ENCODE peak calls at places on chromosomes 4 and X, in five cellular contexts. E is IMR-90, K is neuronal stem cell, C is mesenchymal stem cell, P is H9. Z is an unnamed sample.

GRCh38 chrX:49192722-49193328 is 6.7 kb upstream of the PRICKLE3 start:
- DNase-seq in C (peak), K (no peak), P (peak), E (peak), Z (peak)

GRCh38 chr4:138158746-138159297 is 83.3 kb downstream of the SLC7A11 start:
- DNase-seq in C (peak), P (no peak), E (peak), K (no peak), Z (peak)

GRCh38 chrX:132491191-132491590 is 2.4 kb upstream of the MBNL3 start:
- DNase-seq in P (no peak), E (no peak), C (no peak), K (no peak), Z (peak)

GRCh38 chr4:138112389-138112788 is 129.8 kb downstream of the SLC7A11 start:
- DNase-seq in K (no peak), C (no peak), P (no peak), E (no peak), Z (peak)

GRCh38 chr4:70183168-70183939 is 12.2 kb upstream of the ODAM start:
- DNase-seq in K (peak), P (peak), C (peak), E (peak), Z (peak)

GRCh38 chr4:2794707-2795557 is 2.0 kb downstream of the SH3BP2 start:
- DNase-seq in P (no peak), E (peak), C (peak), K (no peak), Z (no peak)

GRCh38 chrX:23287191-23287764 is 47.4 kb upstream of the PTCHD1 start:
- DNase-seq in K (no peak), E (no peak), C (no peak), P (no peak), Z (no peak)

GRCh38 chr4:31045151-31045550 is 325.0 kb downstream of the PCDH7 start:
- DNase-seq in K (no peak), E (no peak), C (no peak), P (no peak), Z (no peak)

GRCh38 chr4:10093801-10094552 is 22.6 kb downstream of the WDR1 start:
- DNase-seq in C (peak), P (no peak), E (peak), K (no peak), Z (no peak)

GRCh38 chr4:54683616-54684346 is 26.0 kb downstream of the KIT start:
- DNase-seq in K (no peak), P (peak), E (no peak), C (peak), Z (peak)

GRCh38 chr4:52106701-52107100 is 55.6 kb downstream of the SPATA18 start:
- DNase-seq in C (no peak), E (no peak), K (no peak), P (no peak), Z (no peak)

GRCh38 chr4:128820631-128821119 is 11.2 kb downstream of the JADE1 start:
- DNase-seq in E (no peak), P (no peak), K (no peak), C (no peak), Z (no peak)

GRCh38 chrX:74493806-74494205 is 72.5 kb downstream of the SLC16A2 start:
- DNase-seq in E (no peak), C (no peak), K (no peak), P (no peak), Z (no peak)

GRCh38 chr4:8135666-8136065 is 22.9 kb downstream of the ABLIM2 start:
- DNase-seq in P (no peak), C (no peak), K (no peak), E (no peak), Z (no peak)

GRCh38 chr4:130636486-130636885 is 1540.5 kb downstream of the C4orf33 start:
- DNase-seq in K (no peak), E (no peak), P (no peak), C (no peak), Z (peak)

GRCh38 chr4:99825272-99825671 is 8.6 kb downstream of the DAPP1 start:
- DNase-seq in P (no peak), E (no peak), C (no peak), K (no peak), Z (no peak)

GRCh38 chrX:40471965-40472648 is 108.7 kb upstream of the ATP6AP2 start:
- DNase-seq in P (peak), K (no peak), C (peak), E (peak), Z (peak)

GRCh38 chr4:142155347-142155746 is 519.0 kb downstream of the IL15 start:
- DNase-seq in K (no peak), C (no peak), E (no peak), P (no peak), Z (no peak)

GRCh38 chrX:12452268-12452667 is 314.0 kb downstream of the FRMPD4 start:
- DNase-seq in C (no peak), E (no peak), K (no peak), P (no peak), Z (no peak)

GRCh38 chr4:140047781-140048180 is 106.2 kb downstream of the MAML3 start:
- DNase-seq in P (no peak), C (no peak), E (no peak), K (no peak), Z (no peak)
- H2BK5ac ChIP-seq in P (no peak), C (no peak), E (no peak), K (no peak), Z (no peak)

GRCh38 chrX:33138677-33139249 is 72.6 kb downstream of the DMD start:
- DNase-seq in K (no peak), C (peak), P (no peak), E (no peak), Z (peak)

GRCh38 chrX:33134164-33134563 is 77.2 kb downstream of the DMD start:
- DNase-seq in K (no peak), C (no peak), P (no peak), E (no peak), Z (no peak)

GRCh38 chrX:33132569-33132968 is 78.8 kb downstream of the DMD start:
- DNase-seq in P (no peak), C (no peak), E (no peak), K (no peak), Z (no peak)

GRCh38 chrX:33128048-33128805 is 83.1 kb downstream of the DMD start:
- DNase-seq in P (no peak), E (no peak), K (no peak), C (no peak), Z (no peak)

DNA sequence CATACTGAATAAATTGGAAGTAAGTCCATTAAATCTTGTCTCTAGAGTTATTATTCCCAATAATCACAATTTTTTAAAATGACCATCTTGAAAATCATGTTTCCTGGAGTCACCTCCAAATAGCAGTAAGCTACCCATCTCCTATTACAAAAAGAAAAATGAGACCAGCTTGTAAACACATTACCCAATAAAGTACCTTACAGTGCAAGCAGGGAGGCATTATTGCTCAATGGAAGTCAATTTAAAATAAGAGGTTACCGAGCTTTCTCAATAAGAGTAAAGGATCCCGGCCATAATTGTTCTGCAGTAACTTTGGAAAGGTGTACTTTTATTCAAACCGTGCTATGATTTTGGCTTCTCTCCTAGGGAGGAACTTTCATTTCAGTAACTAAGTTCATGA is 78.0 kb downstream of the DMD start:
- DNase-seq in P (no peak), K (no peak), C (no peak), E (no peak), Z (no peak)
- H3K18ac ChIP-seq in P (no peak), K (no peak), C (no peak), E (no peak), Z (no peak)

GRCh38 chrX:72421797-72422196 is 116.1 kb upstream of the CITED1 start:
- DNase-seq in K (no peak), E (no peak), C (no peak), P (no peak), Z (no peak)
- H2AK5ac ChIP-seq in K (no peak), E (no peak), C (no peak), P (no peak), Z (no peak)

GRCh38 chr4:38664704-38665401 is 854 bp downstream of the KLF3 start:
- DNase-seq in E (peak), K (peak), P (peak), C (peak), Z (peak)
- H2BK5ac ChIP-seq in E (peak), K (peak), P (no peak), C (peak), Z (no peak)

DNA sequence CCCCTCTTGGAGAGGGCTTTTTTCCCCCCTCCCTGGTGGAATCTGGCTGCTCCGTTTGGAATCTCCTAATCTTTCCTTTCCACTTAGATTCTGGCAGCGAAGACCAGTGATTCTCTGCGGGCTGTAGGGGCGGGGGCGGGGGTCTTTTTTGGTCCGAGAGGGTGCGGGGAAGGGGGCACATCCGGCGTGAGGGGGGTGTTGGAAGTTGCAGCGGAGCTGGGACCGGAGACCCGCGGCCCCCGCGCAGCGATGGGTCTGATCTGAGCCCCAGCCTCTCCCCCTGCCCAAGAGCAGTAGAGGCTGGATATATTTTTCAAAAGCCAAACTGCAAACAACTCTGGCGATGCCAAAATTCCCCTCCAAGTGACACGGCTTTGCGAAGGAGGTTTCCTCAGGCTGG is 307 bp downstream of the GRID2 start:
- DNase-seq in P (no peak), K (peak), E (no peak), C (no peak), Z (no peak)
- H3K18ac ChIP-seq in P (no peak), K (peak), E (no peak), C (no peak), Z (peak)

Z was measured in mesendoderm.